ENCODE peak calls at places on chromosomes 5 and 9, in five cellular contexts. G is RPMI7951, J is nephron progenitor cell, Q is GM13977, F is GM12865. K is an unnamed sample.

GRCh38 chr5:3237276-3237868 is 358.3 kb upstream of the IRX1 start:
- DNase-seq in G (no peak), J (no peak), Q (no peak), F (no peak), K (no peak)

GRCh38 chr5:163473613-163474243 is 13.3 kb downstream of the HMMR start:
- DNase-seq in G (no peak), J (no peak), Q (peak; percentile 29), F (peak; percentile 21), K (peak; percentile 10)

GRCh38 chr5:151081426-151082273 is 816 bp upstream of the TNIP1 start:
- DNase-seq in G (no peak), J (no peak), Q (no peak), F (no peak), K (no peak)

GRCh38 chr9:89749500-89750116 is 144.8 kb downstream of the GADD45G start:
- DNase-seq in G (no peak), J (no peak), Q (no peak), F (no peak), K (no peak)

GRCh38 chr5:169577966-169578365 is 5.6 kb upstream of the SPDL1 start:
- DNase-seq in G (peak; percentile 18), J (no peak), Q (no peak), F (peak; percentile 23), K (peak; percentile 27)

GRCh38 chr5:154215531-154215930 is 25.0 kb downstream of the GALNT10 start:
- DNase-seq in G (no peak), J (no peak), Q (no peak), F (no peak), K (no peak)

GRCh38 chr5:16709691-16710420 is 93.1 kb upstream of the RETREG1 start:
- DNase-seq in G (no peak), J (no peak), Q (no peak), F (no peak), K (no peak)

GRCh38 chr5:110625376-110625999 is 101.0 kb downstream of the TMEM232 start:
- DNase-seq in G (peak; percentile 15), J (no peak), Q (peak; percentile 7), F (peak; percentile 10), K (peak; percentile 37)

GRCh38 chr9:113566011-113566711 is 102.6 kb downstream of the RGS3 start:
- DNase-seq in G (no peak), J (no peak), Q (no peak), F (no peak), K (no peak)

GRCh38 chr5:141514330-141515111 is 25.6 kb downstream of the PCDHGC5 start:
- DNase-seq in G (no peak), J (peak; percentile 61), Q (peak; percentile 20), F (peak; percentile 53), K (peak; percentile 50)

GRCh38 chr9:127066775-127067111 is 55.7 kb downstream of the ANGPTL2 start:
- DNase-seq in G (no peak), J (no peak), Q (no peak), F (no peak), K (no peak)

GRCh38 chr9:35733109-35733541 is 659 bp downstream of the CREB3 start:
- DNase-seq in G (peak; percentile 53), J (peak; percentile 45), Q (peak; percentile 60), F (peak; percentile 57), K (peak; percentile 63)

GRCh38 chr5:43085453-43085852 is 35.3 kb upstream of the ZNF131 start:
- DNase-seq in G (no peak), J (no peak), Q (no peak), F (no peak), K (no peak)

GRCh38 chr5:66324357-66324756 is 180.3 kb downstream of the SREK1 start:
- DNase-seq in G (no peak), J (no peak), Q (no peak), F (no peak), K (no peak)

GRCh38 chr9:71793386-71794105 is 25.2 kb upstream of the CEMIP2 start:
- DNase-seq in G (peak; percentile 52), J (peak; percentile 11), Q (no peak), F (no peak), K (peak; percentile 60)

GRCh38 chr9:73371801-73372200 is 220.1 kb downstream of the ANXA1 start:
- DNase-seq in G (no peak), J (no peak), Q (no peak), F (no peak), K (no peak)

GRCh38 chr9:136886610-136887597 is 588 bp downstream of the TRAF2 start:
- DNase-seq in G (peak; percentile 23), J (peak; percentile 67), Q (peak; percentile 68), F (peak; percentile 41), K (peak; percentile 42)

GRCh38 chr5:146744358-146744757 is 134.2 kb downstream of the PPP2R2B start:
- DNase-seq in G (peak; percentile 36), J (no peak), Q (no peak), F (no peak), K (peak; percentile 49)

GRCh38 chr5:108046955-108047670 is 334.8 kb downstream of the FBXL17 start:
- DNase-seq in G (no peak), J (no peak), Q (no peak), F (no peak), K (no peak)

GRCh38 chr9:104817437-104817836 is 53.5 kb downstream of the NIPSNAP3B start:
- DNase-seq in G (no peak), J (no peak), Q (no peak), F (no peak), K (no peak)

GRCh38 chr5:172361566-172362238 is 78.1 kb upstream of the UBTD2 start:
- DNase-seq in G (peak; percentile 97), J (no peak), Q (no peak), F (peak; percentile 91), K (peak; percentile 92)

GRCh38 chr5:5150667-5151066 is 10.5 kb downstream of the ADAMTS16 start:
- DNase-seq in G (no peak), J (no peak), Q (no peak), F (no peak), K (no peak)

GRCh38 chr5:170353011-170353890 is 35.9 kb downstream of the KCNMB1 start:
- DNase-seq in G (no peak), J (no peak), Q (no peak), F (no peak), K (no peak)

GRCh38 chr9:38359297-38359653 is 33.2 kb upstream of the ALDH1B1 start:
- DNase-seq in G (no peak), J (no peak), Q (no peak), F (no peak), K (no peak)

GRCh38 chr5:157143127-157143959 is 678 bp upstream of the MED7 start:
- DNase-seq in G (peak; percentile 48), J (no peak), Q (peak; percentile 57), F (peak; percentile 71), K (peak; percentile 31)

GRCh38 chr9:6354072-6354686 is 26.0 kb downstream of the TPD52L3 start:
- DNase-seq in G (peak; percentile 69), J (peak; percentile 4), Q (peak; percentile 71), F (peak; percentile 77), K (peak; percentile 52)

GRCh38 chr5:43316421-43316820 is 3.2 kb upstream of the HMGCS1 start:
- DNase-seq in G (no peak), J (no peak), Q (no peak), F (no peak), K (no peak)

GRCh38 chr5:10559883-10560282 is 4.0 kb upstream of the ANKRD33B start:
- DNase-seq in G (no peak), J (no peak), Q (no peak), F (no peak), K (no peak)